ENCODE peak calls at places on chromosomes 4 and X, in seven cellular contexts. One of them, this sample, is unnamed.

GRCh38 chr4:165439981-165440380 is 61.2 kb downstream of the CPE start:
- DNase-seq in prostate gland: no peak
- DNase-seq in choroid plexus epithelial cell: peak; percentile 50
- DNase-seq in HFF-Myc: no peak
- DNase-seq in BE2C: no peak
- DNase-seq in right atrium auricular region: no peak
- DNase-seq in CD4-positive, alpha-beta T cell: no peak
- DNase-seq in this sample: no peak

GRCh38 chrX:72020204-72020603 is 109.6 kb downstream of the NHSL2 start:
- DNase-seq in choroid plexus epithelial cell: no peak
- DNase-seq in right atrium auricular region: peak; percentile 58
- DNase-seq in BE2C: no peak
- DNase-seq in prostate gland: no peak
- DNase-seq in CD4-positive, alpha-beta T cell: no peak
- DNase-seq in HFF-Myc: no peak
- DNase-seq in this sample: no peak

GRCh38 chr4:8279321-8280157 is 10.0 kb downstream of the HTRA3 start:
- DNase-seq in HFF-Myc: no peak
- DNase-seq in choroid plexus epithelial cell: no peak
- DNase-seq in right atrium auricular region: no peak
- DNase-seq in CD4-positive, alpha-beta T cell: no peak
- DNase-seq in prostate gland: no peak
- DNase-seq in BE2C: no peak
- DNase-seq in this sample: no peak

GRCh38 chrX:24561121-24561520 is 86.0 kb downstream of the PCYT1B start:
- DNase-seq in right atrium auricular region: no peak
- DNase-seq in prostate gland: no peak
- DNase-seq in CD4-positive, alpha-beta T cell: no peak
- DNase-seq in BE2C: no peak
- DNase-seq in choroid plexus epithelial cell: peak; percentile 8
- DNase-seq in HFF-Myc: no peak
- DNase-seq in this sample: peak; percentile 30

GRCh38 chrX:29707088-29707487 is 508.3 kb upstream of the MAGEB2 start:
- DNase-seq in CD4-positive, alpha-beta T cell: no peak
- DNase-seq in prostate gland: no peak
- DNase-seq in HFF-Myc: no peak
- DNase-seq in choroid plexus epithelial cell: no peak
- DNase-seq in BE2C: no peak
- DNase-seq in right atrium auricular region: no peak
- DNase-seq in this sample: no peak

GRCh38 chr4:26325191-26325590 is 4.4 kb downstream of the RBPJ start:
- DNase-seq in BE2C: no peak
- DNase-seq in choroid plexus epithelial cell: peak; percentile 76
- DNase-seq in right atrium auricular region: no peak
- DNase-seq in HFF-Myc: no peak
- DNase-seq in prostate gland: no peak
- DNase-seq in CD4-positive, alpha-beta T cell: no peak
- DNase-seq in this sample: peak; percentile 67

GRCh38 chr4:7423801-7424552 is 10.8 kb downstream of the PSAPL1 start:
- DNase-seq in BE2C: peak; percentile 1
- DNase-seq in prostate gland: no peak
- DNase-seq in CD4-positive, alpha-beta T cell: no peak
- DNase-seq in right atrium auricular region: peak; percentile 40
- DNase-seq in HFF-Myc: no peak
- DNase-seq in choroid plexus epithelial cell: no peak
- DNase-seq in this sample: no peak

GRCh38 chr4:108762559-108763225 is at the start of gene ETNPPL:
- DNase-seq in right atrium auricular region: no peak
- DNase-seq in HFF-Myc: no peak
- DNase-seq in prostate gland: no peak
- DNase-seq in choroid plexus epithelial cell: no peak
- DNase-seq in BE2C: peak; percentile 11
- DNase-seq in CD4-positive, alpha-beta T cell: peak; percentile 6
- DNase-seq in this sample: no peak

GRCh38 chr4:15239866-15240265 is 188.0 kb upstream of the C1QTNF7 start:
- DNase-seq in prostate gland: no peak
- DNase-seq in HFF-Myc: peak; percentile 46
- DNase-seq in choroid plexus epithelial cell: peak; percentile 42
- DNase-seq in CD4-positive, alpha-beta T cell: no peak
- DNase-seq in BE2C: no peak
- DNase-seq in right atrium auricular region: no peak
- DNase-seq in this sample: peak; percentile 47

GRCh38 chrX:108270280-108270679 is 167.9 kb downstream of the COL4A6 start:
- DNase-seq in choroid plexus epithelial cell: peak; percentile 11
- DNase-seq in prostate gland: peak; percentile 51
- DNase-seq in BE2C: no peak
- DNase-seq in right atrium auricular region: no peak
- DNase-seq in HFF-Myc: no peak
- DNase-seq in CD4-positive, alpha-beta T cell: no peak
- DNase-seq in this sample: no peak

GRCh38 chr4:138540056-138540800 is 298.1 kb upstream of the SLC7A11 start:
- DNase-seq in right atrium auricular region: no peak
- DNase-seq in prostate gland: no peak
- DNase-seq in BE2C: no peak
- DNase-seq in CD4-positive, alpha-beta T cell: no peak
- DNase-seq in HFF-Myc: no peak
- DNase-seq in choroid plexus epithelial cell: no peak
- DNase-seq in this sample: peak; percentile 15

GRCh38 chr4:133775881-133776280 is 425.7 kb downstream of the PABPC4L start:
- DNase-seq in HFF-Myc: no peak
- DNase-seq in BE2C: no peak
- DNase-seq in choroid plexus epithelial cell: peak; percentile 47
- DNase-seq in right atrium auricular region: no peak
- DNase-seq in prostate gland: no peak
- DNase-seq in CD4-positive, alpha-beta T cell: no peak
- DNase-seq in this sample: peak; percentile 5

GRCh38 chr4:14095881-14096280 is 468.4 kb upstream of the BOD1L1 start:
- DNase-seq in CD4-positive, alpha-beta T cell: no peak
- DNase-seq in right atrium auricular region: no peak
- DNase-seq in HFF-Myc: no peak
- DNase-seq in prostate gland: no peak
- DNase-seq in choroid plexus epithelial cell: peak; percentile 17
- DNase-seq in BE2C: no peak
- DNase-seq in this sample: peak; percentile 32

GRCh38 chr4:7727727-7728126 is 211.9 kb downstream of the AFAP1 start:
- DNase-seq in prostate gland: no peak
- DNase-seq in CD4-positive, alpha-beta T cell: no peak
- DNase-seq in choroid plexus epithelial cell: no peak
- DNase-seq in right atrium auricular region: no peak
- DNase-seq in BE2C: no peak
- DNase-seq in HFF-Myc: no peak
- DNase-seq in this sample: peak; percentile 27

GRCh38 chr4:139625487-139625886 is 40.1 kb upstream of the MGST2 start:
- DNase-seq in choroid plexus epithelial cell: no peak
- DNase-seq in right atrium auricular region: no peak
- DNase-seq in HFF-Myc: no peak
- DNase-seq in CD4-positive, alpha-beta T cell: no peak
- DNase-seq in prostate gland: no peak
- DNase-seq in BE2C: no peak
- DNase-seq in this sample: no peak

GRCh38 chr4:10371869-10372471 is 85.3 kb downstream of the ZNF518B start:
- DNase-seq in BE2C: peak; percentile 9
- DNase-seq in right atrium auricular region: no peak
- DNase-seq in choroid plexus epithelial cell: peak; percentile 5
- DNase-seq in HFF-Myc: no peak
- DNase-seq in CD4-positive, alpha-beta T cell: no peak
- DNase-seq in prostate gland: no peak
- DNase-seq in this sample: peak; percentile 41

DNA sequence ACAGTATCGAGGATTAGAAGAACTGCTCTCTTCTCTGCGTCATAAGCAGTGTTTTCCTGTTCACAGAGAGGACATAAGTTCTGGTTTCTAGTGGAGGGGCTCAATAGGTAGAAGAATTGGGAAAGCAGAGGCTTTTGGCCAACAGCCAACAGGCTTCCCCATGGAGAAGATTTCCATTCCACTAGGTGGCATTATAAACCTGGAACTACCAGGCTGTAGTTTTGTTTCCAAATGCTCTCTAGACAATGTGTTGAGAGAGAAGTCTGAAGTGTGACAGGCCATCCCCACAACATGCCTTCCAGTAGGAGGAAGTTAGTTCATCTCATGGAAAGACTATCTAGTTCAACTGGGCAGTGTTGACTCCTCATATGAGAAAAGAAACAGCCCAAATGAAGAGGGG is 63.8 kb upstream of the ANXA10 start:
- DNase-seq in choroid plexus epithelial cell: peak; percentile 28
- DNase-seq in BE2C: peak; percentile 24
- DNase-seq in HFF-Myc: peak; percentile 10
- DNase-seq in CD4-positive, alpha-beta T cell: no peak
- DNase-seq in prostate gland: peak; percentile 8
- DNase-seq in right atrium auricular region: no peak
- DNase-seq in this sample: no peak
- TF ChIP-seq CTCF in choroid plexus epithelial cell: peak; percentile 31
- TF ChIP-seq CTCF in BE2C: peak; percentile 49
- TF ChIP-seq CTCF in HFF-Myc: peak; percentile 19
- TF ChIP-seq CTCF in CD4-positive, alpha-beta T cell: no peak
- TF ChIP-seq CTCF in prostate gland: peak; percentile 41
- TF ChIP-seq CTCF in right atrium auricular region: no peak
- TF ChIP-seq CTCF in this sample: no peak

GRCh38 chr4:54840430-54840829 is 182.7 kb downstream of the KIT start:
- DNase-seq in HFF-Myc: no peak
- DNase-seq in CD4-positive, alpha-beta T cell: no peak
- DNase-seq in prostate gland: no peak
- DNase-seq in right atrium auricular region: no peak
- DNase-seq in choroid plexus epithelial cell: no peak
- DNase-seq in BE2C: no peak
- DNase-seq in this sample: peak; percentile 2
- TF ChIP-seq CTCF in HFF-Myc: no peak
- TF ChIP-seq CTCF in CD4-positive, alpha-beta T cell: no peak
- TF ChIP-seq CTCF in prostate gland: no peak
- TF ChIP-seq CTCF in right atrium auricular region: no peak
- TF ChIP-seq CTCF in choroid plexus epithelial cell: no peak
- TF ChIP-seq CTCF in BE2C: no peak
- TF ChIP-seq CTCF in this sample: no peak

DNA sequence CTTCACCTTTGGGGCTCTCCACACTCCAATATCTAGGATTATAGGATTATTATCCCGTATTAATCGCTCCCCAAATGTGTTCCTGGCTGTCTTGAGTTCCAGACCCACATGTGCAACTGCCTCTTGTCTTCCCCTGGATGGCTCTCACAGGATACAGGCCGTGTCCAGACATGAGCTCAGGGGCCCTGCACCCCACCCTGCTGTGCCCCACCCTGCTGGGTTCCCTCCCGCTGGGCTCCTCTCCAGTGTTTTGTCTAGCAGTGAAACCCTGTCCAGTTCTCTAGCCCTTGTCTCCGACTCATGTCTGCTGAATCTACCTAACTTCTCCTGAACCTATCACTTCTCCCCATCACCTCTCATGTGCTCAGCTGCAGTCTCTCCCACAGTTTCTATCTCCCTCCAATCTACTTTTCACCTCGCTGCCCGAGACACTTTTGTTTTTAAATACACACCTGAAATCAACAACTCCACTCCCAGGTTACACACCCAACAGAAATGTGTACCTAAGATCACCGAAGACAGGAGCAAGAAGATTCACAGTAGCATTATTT is 2.0 kb downstream of the RNF212 start:
- DNase-seq in BE2C: no peak
- DNase-seq in prostate gland: no peak
- DNase-seq in right atrium auricular region: no peak
- DNase-seq in HFF-Myc: no peak
- DNase-seq in choroid plexus epithelial cell: no peak
- DNase-seq in CD4-positive, alpha-beta T cell: no peak
- DNase-seq in this sample: no peak
- TF ChIP-seq CTCF in BE2C: no peak
- TF ChIP-seq CTCF in prostate gland: no peak
- TF ChIP-seq CTCF in right atrium auricular region: no peak
- TF ChIP-seq CTCF in HFF-Myc: no peak
- TF ChIP-seq CTCF in choroid plexus epithelial cell: no peak
- TF ChIP-seq CTCF in CD4-positive, alpha-beta T cell: no peak
- TF ChIP-seq CTCF in this sample: no peak

GRCh38 chr4:70948665-70949284 is 44.7 kb upstream of the DCK start:
- DNase-seq in prostate gland: no peak
- DNase-seq in CD4-positive, alpha-beta T cell: no peak
- DNase-seq in BE2C: no peak
- DNase-seq in choroid plexus epithelial cell: no peak
- DNase-seq in right atrium auricular region: no peak
- DNase-seq in HFF-Myc: no peak
- DNase-seq in this sample: no peak
- TF ChIP-seq CTCF in prostate gland: no peak
- TF ChIP-seq CTCF in CD4-positive, alpha-beta T cell: no peak
- TF ChIP-seq CTCF in BE2C: no peak
- TF ChIP-seq CTCF in choroid plexus epithelial cell: no peak
- TF ChIP-seq CTCF in right atrium auricular region: peak; percentile 15
- TF ChIP-seq CTCF in HFF-Myc: no peak
- TF ChIP-seq CTCF in this sample: no peak

This sample was measured in fibroblast of the aortic adventitia.